ENCODE peak calls at places on chromosomes 12 and 14, in five cellular contexts. H is fibroblast of lung; Z is effector memory CD4-positive, alpha-beta T cell; A is endothelial cell of umbilical vein; G is hepatocyte. Y is an unnamed sample. For H3K4me1, the result is how much of the 10 kb centered on the place peaks cover.

GRCh38 chr12:31568498-31568897 is 22.4 kb downstream of the DENND5B start:
- DNase-seq in H (peak), Z (no peak), A (no peak), G (no peak), Y (no peak)

GRCh38 chr12:92341333-92341691 is 195.7 kb upstream of the BTG1 start:
- DNase-seq in H (no peak), Z (no peak), A (no peak), G (peak), Y (no peak)

GRCh38 chr14:37024166-37024565 is 148.2 kb downstream of the SLC25A21 start:
- DNase-seq in H (no peak), Z (no peak), A (no peak), G (no peak), Y (no peak)

GRCh38 chr12:45648070-45648469 is 81.4 kb upstream of the ARID2 start:
- DNase-seq in H (no peak), Z (no peak), A (no peak), G (peak), Y (peak)

GRCh38 chr14:102088012-102088792 is 1.4 kb upstream of the HSP90AA1 start:
- DNase-seq in H (no peak), Z (peak), A (peak), G (peak), Y (peak)

GRCh38 chr12:103331643-103332042 is 164.1 kb downstream of the C12orf42 start:
- DNase-seq in H (no peak), Z (no peak), A (no peak), G (no peak), Y (no peak)

GRCh38 chr14:51386983-51387730 is 147.1 kb downstream of the TMX1 start:
- DNase-seq in H (peak), Z (no peak), A (peak), G (no peak), Y (no peak)

GRCh38 chr12:26119391-26119981 is 5.4 kb downstream of the BHLHE41 start:
- DNase-seq in H (peak), Z (no peak), A (peak), G (peak), Y (no peak)

GRCh38 chr14:22737052-22737451 is 29.4 kb upstream of the OXA1L start:
- DNase-seq in H (no peak), Z (no peak), A (no peak), G (no peak), Y (no peak)

GRCh38 chr14:95388699-95389098 is 69.0 kb upstream of the CLMN start:
- DNase-seq in H (no peak), Z (no peak), A (no peak), G (no peak), Y (no peak)

GRCh38 chr12:49358548-49359141 is 8.6 kb upstream of the SPATS2 start:
- DNase-seq in H (peak), Z (peak), A (peak), G (peak), Y (no peak)

GRCh38 chr12:79275631-79276030 is 411.1 kb downstream of the SYT1 start:
- DNase-seq in H (peak), Z (no peak), A (no peak), G (no peak), Y (no peak)

GRCh38 chr12:98863167-98863566 is 218.1 kb downstream of the APAF1 start:
- DNase-seq in H (no peak), Z (no peak), A (no peak), G (no peak), Y (no peak)

GRCh38 chr12:91606662-91607377 is 424.2 kb upstream of the DCN start:
- DNase-seq in H (no peak), Z (no peak), A (no peak), G (no peak), Y (no peak)

GRCh38 chr14:72169521-72169920 is 237.3 kb downstream of the RGS6 start:
- DNase-seq in H (no peak), Z (no peak), A (no peak), G (no peak), Y (no peak)

GRCh38 chr12:2306686-2307249 is 254.0 kb downstream of the CACNA1C start:
- DNase-seq in H (no peak), Z (no peak), A (no peak), G (no peak), Y (no peak)

GRCh38 chr12:124917135-124917840 is 2.8 kb upstream of the UBC start:
- DNase-seq in H (peak), Z (peak), A (peak), G (peak), Y (peak)

GRCh38 chr12:14260011-14260993 is 105.2 kb upstream of the ATF7IP start:
- DNase-seq in H (peak), Z (no peak), A (peak), G (peak), Y (peak)

GRCh38 chr14:68966872-68967301 is 12.2 kb downstream of the ACTN1 start:
- DNase-seq in H (no peak), Z (no peak), A (peak), G (no peak), Y (no peak)

GRCh38 chr14:71437870-71438269 is 494.4 kb upstream of the RGS6 start:
- DNase-seq in H (no peak), Z (no peak), A (no peak), G (no peak), Y (no peak)

GRCh38 chr12:1823237-1823636 is 2.9 kb downstream of the LRTM2 start:
- DNase-seq in H (no peak), Z (no peak), A (no peak), G (no peak), Y (no peak)

GRCh38 chr12:3273409-3273853 is 196.3 kb downstream of the TSPAN9 start:
- DNase-seq in H (peak), Z (no peak), A (no peak), G (no peak), Y (no peak)

GRCh38 chr14:104786091-104786586 is 9.4 kb downstream of the AKT1 start:
- DNase-seq in H (no peak), Z (no peak), A (no peak), G (no peak), Y (peak)

GRCh38 chr14:61609143-61609851 is 86.0 kb upstream of the HIF1A start:
- DNase-seq in H (peak), Z (no peak), A (peak), G (no peak), Y (no peak)

GRCh38 chr12:106223485-106224391 is 24.1 kb downstream of the CKAP4 start:
- DNase-seq in H (peak), Z (peak), A (peak), G (peak), Y (peak)

GRCh38 chr14:72463291-72463866 is 430.5 kb downstream of the DPF3 start:
- DNase-seq in H (peak), Z (no peak), A (no peak), G (peak), Y (no peak)

GRCh38 chr12:65566776-65567175 is 257.5 kb upstream of the HMGA2 start:
- DNase-seq in H (peak), Z (no peak), A (no peak), G (no peak), Y (no peak)

GRCh38 chr12:4589941-4590340 is 27.9 kb downstream of the DYRK4 start:
- DNase-seq in H (no peak), Z (no peak), A (no peak), G (no peak), Y (no peak)

GRCh38 chr12:113700943-113701342 is 229.3 kb upstream of the LHX5 start:
- DNase-seq in H (peak), Z (no peak), A (no peak), G (peak), Y (no peak)

GRCh38 chr14:105853089-105853906 is 326.9 kb downstream of the TMEM121 start:
- DNase-seq in H (no peak), Z (no peak), A (no peak), G (no peak), Y (no peak)

GRCh38 chr12:6735448-6736191 is 11.8 kb downstream of the COPS7A start:
- DNase-seq in H (peak), Z (no peak), A (peak), G (peak), Y (peak)

GRCh38 chr14:75401356-75401755 is 26.5 kb upstream of the JDP2 start:
- DNase-seq in H (no peak), Z (no peak), A (peak), G (peak), Y (peak)

GRCh38 chr12:117890137-117890536 is 78.7 kb downstream of the KSR2 start:
- DNase-seq in H (no peak), Z (no peak), A (no peak), G (no peak), Y (no peak)

GRCh38 chr12:66365718-66366485 is 63.6 kb downstream of the HELB start:
- DNase-seq in H (peak), Z (no peak), A (no peak), G (no peak), Y (no peak)

GRCh38 chr12:102169922-102170698 is 27.5 kb downstream of the PMCH start:
- DNase-seq in H (peak), Z (no peak), A (peak), G (peak), Y (no peak)

GRCh38 chr12:55724940-55725309 is 3.9 kb downstream of the CD63 start:
- DNase-seq in H (no peak), Z (no peak), A (no peak), G (no peak), Y (no peak)

GRCh38 chr14:93060841-93061240 is 54.9 kb downstream of the ITPK1 start:
- DNase-seq in H (no peak), Z (no peak), A (no peak), G (no peak), Y (no peak)

GRCh38 chr14:93061380-93062012 is 54.2 kb downstream of the ITPK1 start:
- DNase-seq in H (no peak), Z (no peak), A (no peak), G (no peak), Y (no peak)

GRCh38 chr14:93065272-93065730 is 50.4 kb downstream of the ITPK1 start:
- DNase-seq in H (no peak), Z (no peak), A (no peak), G (no peak), Y (no peak)

GRCh38 chr14:93064411-93065271 is 51.1 kb downstream of the ITPK1 start:
- DNase-seq in H (peak), Z (no peak), A (no peak), G (no peak), Y (peak)

DNA sequence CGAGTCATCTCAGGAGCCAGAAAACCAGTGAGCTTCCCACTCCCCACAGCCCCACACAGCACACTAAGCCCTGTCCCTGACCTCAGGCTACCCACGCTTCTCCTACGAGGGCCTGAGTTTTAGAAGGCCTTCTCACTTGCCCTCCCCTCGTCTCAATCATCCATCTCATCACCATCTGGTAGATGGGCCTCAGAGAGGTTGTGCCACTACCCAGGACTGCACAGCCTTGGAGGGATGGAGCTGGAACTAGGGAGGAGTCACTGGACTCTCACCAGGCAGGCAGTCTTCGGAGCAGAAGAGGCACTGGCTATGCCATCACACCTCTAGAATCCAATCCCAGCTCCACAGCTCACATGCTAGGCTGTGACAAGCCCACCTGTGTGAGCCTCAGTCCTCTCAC is 52.3 kb downstream of the ITPK1 start:
- DNase-seq in H (no peak), Z (no peak), A (no peak), G (no peak), Y (no peak)
- H3K4me1 ChIP-seq in H (under half), Z (under half), A (under half), G (under half), Y (half or more)

DNA sequence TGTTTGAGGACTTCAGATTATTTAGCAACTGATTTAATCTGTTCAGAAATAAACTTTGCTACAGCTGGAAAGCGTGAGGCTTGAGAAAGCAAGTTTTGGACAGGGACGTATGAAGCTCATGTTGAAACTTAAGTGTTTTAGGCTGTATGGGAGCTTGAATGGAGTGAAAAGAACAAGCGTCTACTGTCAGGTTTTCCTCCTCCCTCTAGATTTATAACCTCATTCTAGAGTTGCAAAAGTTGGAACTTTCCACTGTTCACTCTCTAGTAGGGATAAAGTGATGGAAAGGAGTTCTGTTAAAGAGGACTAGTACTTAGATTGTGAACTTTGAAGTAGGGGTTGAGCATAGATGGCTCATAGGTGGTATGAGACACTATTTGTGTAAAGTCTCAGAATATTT is 1.1 kb downstream of the PRPF39 start:
- DNase-seq in H (peak), Z (no peak), A (peak), G (peak), Y (no peak)
- H3K4me3 ChIP-seq in H (peak), Z (peak), A (peak), G (peak), Y (peak)

GRCh38 chr12:11761869-11762567 is 112.5 kb downstream of the ETV6 start:
- DNase-seq in H (no peak), Z (no peak), A (no peak), G (no peak), Y (no peak)
- H3K4me1 ChIP-seq in H (under half), Z (under half), A (under half), G (under half), Y (half or more)

GRCh38 chr12:12909995-12910391 is 18.6 kb downstream of the GPRC5A start:
- DNase-seq in H (peak), Z (no peak), A (no peak), G (peak), Y (no peak)
- H3K4me3 ChIP-seq in H (no peak), Z (no peak), A (no peak), G (no peak), Y (no peak)

GRCh38 chr12:112012775-112013600 is at the start of the genes ERP29 and TMEM116:
- DNase-seq in H (peak), Z (peak), A (peak), G (peak), Y (peak)
- H3K4me1 ChIP-seq in H (under half), Z (under half), A (under half), G (under half), Y (under half)